ENCODE peak calls at places on chromosomes 11 and 22, in eight cellular contexts. D, N, S, T, G, A, R and M are unnamed samples.

GRCh38 chr11:122491486-122491885 is 164.0 kb upstream of the UBASH3B start:
- DNase-seq in G (no peak), A (no peak), R (no peak), T (peak), N (peak), D (peak), S (peak), M (peak)

GRCh38 chr11:125496465-125496817 is 376 bp upstream of the FEZ1 start:
- DNase-seq in N (no peak), G (no peak), R (peak), S (no peak), T (no peak), A (no peak), D (no peak), M (no peak)

GRCh38 chr11:61760946-61761345 is 8.5 kb downstream of the MYRF start:
- DNase-seq in R (no peak), S (no peak), A (no peak), D (no peak), G (no peak), N (no peak), T (no peak), M (no peak)

GRCh38 chr22:42905702-42906183 is 48.7 kb upstream of the ARFGAP3 start:
- DNase-seq in T (no peak), A (peak), D (no peak), N (no peak), S (no peak), G (no peak), R (no peak), M (no peak)

GRCh38 chr22:25729016-25729415 is 13.0 kb upstream of the MYO18B start:
- DNase-seq in A (no peak), N (no peak), T (no peak), D (no peak), R (no peak), G (no peak), S (no peak), M (no peak)

GRCh38 chr11:81892770-81893635 is 840.7 kb downstream of the FAM181B start:
- DNase-seq in D (no peak), N (no peak), G (no peak), A (no peak), T (no peak), S (no peak), R (no peak), M (no peak)

GRCh38 chr11:128424867-128425285 is 162.5 kb downstream of the ETS1 start:
- DNase-seq in G (no peak), D (no peak), N (peak), A (peak), R (no peak), S (peak), T (peak), M (peak)

GRCh38 chr11:70934999-70935768 is 317.2 kb downstream of the SHANK2 start:
- DNase-seq in T (no peak), R (no peak), D (no peak), S (no peak), A (peak), N (peak), G (no peak), M (no peak)

GRCh38 chr11:94885133-94885532 is 88.2 kb downstream of the CWC15 start:
- DNase-seq in S (peak), R (no peak), T (no peak), A (no peak), G (peak), D (no peak), N (peak), M (no peak)

GRCh38 chr11:117997436-117998200 is 11.4 kb downstream of the IL10RA start:
- DNase-seq in N (peak), G (no peak), D (no peak), S (no peak), T (no peak), R (no peak), A (no peak), M (no peak)

GRCh38 chr11:22049276-22049675 is 143.6 kb upstream of the ANO5 start:
- DNase-seq in A (no peak), N (no peak), R (no peak), D (no peak), G (no peak), T (no peak), S (no peak), M (no peak)

GRCh38 chr11:107928767-107929507 is 689 bp downstream of the RAB39A start:
- DNase-seq in A (no peak), D (no peak), S (no peak), G (peak), T (no peak), N (no peak), R (peak), M (no peak)

GRCh38 chr11:21646351-21646750 is 546.5 kb upstream of the ANO5 start:
- DNase-seq in S (no peak), G (no peak), R (no peak), N (no peak), T (no peak), A (no peak), D (no peak), M (no peak)

GRCh38 chr11:103525069-103525468 is 415.8 kb downstream of the DYNC2H1 start:
- DNase-seq in N (peak), T (peak), G (no peak), A (no peak), R (no peak), S (peak), D (no peak), M (peak)

GRCh38 chr11:129319201-129319600 is 56.4 kb upstream of the BARX2 start:
- DNase-seq in R (no peak), A (no peak), N (no peak), S (no peak), D (no peak), T (no peak), G (no peak), M (no peak)

GRCh38 chr11:89235976-89236375 is 58.3 kb downstream of the TYR start:
- DNase-seq in R (no peak), G (no peak), T (no peak), S (no peak), A (no peak), D (no peak), N (no peak), M (peak)

GRCh38 chr11:58622344-58622743 is at the start of gene CNTF:
- DNase-seq in G (no peak), A (no peak), N (peak), T (no peak), S (peak), R (no peak), D (no peak), M (peak)

GRCh38 chr11:13984616-13985474 is 22.3 kb downstream of the SPON1 start:
- DNase-seq in G (no peak), A (no peak), D (peak), R (no peak), T (peak), S (peak), N (peak), M (no peak)

GRCh38 chr11:111735262-111736116 is 30.7 kb downstream of the PPP2R1B start:
- DNase-seq in S (peak), A (peak), D (peak), R (no peak), N (peak), G (no peak), T (peak), M (peak)

GRCh38 chr11:111370902-111371578 is 8.0 kb downstream of the POU2AF1 start:
- DNase-seq in R (no peak), S (no peak), N (no peak), A (no peak), T (no peak), D (no peak), G (no peak), M (no peak)

GRCh38 chr22:30964858-30965257 is 3.7 kb downstream of the MORC2 start:
- DNase-seq in T (no peak), D (no peak), R (no peak), N (no peak), G (no peak), S (no peak), A (no peak), M (no peak)
- H3K4me3 ChIP-seq in T (no peak), D (no peak), R (no peak), N (no peak), G (no peak), S (no peak), A (no peak), M (no peak)

GRCh38 chr11:27699242-27699925 is 871 bp downstream of the BDNF start:
- DNase-seq in D (no peak), S (no peak), N (peak), G (peak), R (peak), T (peak), A (no peak), M (peak)
- H3K4me3 ChIP-seq in D (peak), S (peak), N (peak), G (peak), R (peak), T (peak), A (peak), M (peak)

DNA sequence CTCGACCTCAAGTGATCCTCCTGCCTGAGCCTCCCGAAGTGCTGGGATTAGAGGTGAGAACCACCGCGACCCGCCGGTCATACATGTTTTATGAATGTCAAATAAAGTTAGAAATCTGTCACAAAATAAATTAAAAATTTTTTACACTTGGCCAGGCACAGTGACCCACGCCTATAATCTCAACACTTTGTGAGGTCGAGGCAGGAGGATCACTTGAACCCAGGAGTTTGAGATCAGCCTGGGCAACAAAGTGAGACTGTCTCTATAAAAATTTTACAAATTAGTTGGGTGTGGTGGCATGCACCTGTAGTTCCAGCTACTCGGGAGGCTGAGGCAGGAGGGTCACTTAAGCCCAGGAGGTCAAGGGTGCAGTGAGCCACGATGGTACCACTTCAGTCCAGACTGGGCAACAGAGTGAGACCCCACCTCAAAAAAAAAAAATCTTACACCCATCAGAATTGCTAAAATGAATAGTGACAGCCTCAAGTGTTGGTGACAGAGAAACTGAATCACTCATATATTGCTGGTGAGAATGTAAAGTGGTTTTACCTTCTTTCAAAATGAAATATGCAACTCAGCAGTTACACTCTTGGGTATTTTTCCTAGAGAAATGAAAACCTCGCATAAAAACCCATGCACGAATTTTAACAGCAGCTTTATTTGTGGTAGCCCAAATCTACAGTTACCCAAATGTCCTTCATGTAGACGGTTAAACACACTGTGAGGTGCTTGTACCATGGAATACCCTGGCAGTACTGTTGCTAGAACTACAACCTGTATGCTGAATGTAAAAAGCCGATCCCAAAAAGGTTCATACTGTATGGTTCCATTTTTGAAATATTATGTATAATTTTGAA is 55.4 kb downstream of the MED15 start:
- DNase-seq in G (no peak), S (no peak), N (no peak), R (no peak), A (peak), D (no peak), T (no peak), M (no peak)
- H3K4me3 ChIP-seq in G (no peak), S (no peak), N (no peak), R (no peak), A (no peak), D (no peak), T (no peak), M (no peak)

DNA sequence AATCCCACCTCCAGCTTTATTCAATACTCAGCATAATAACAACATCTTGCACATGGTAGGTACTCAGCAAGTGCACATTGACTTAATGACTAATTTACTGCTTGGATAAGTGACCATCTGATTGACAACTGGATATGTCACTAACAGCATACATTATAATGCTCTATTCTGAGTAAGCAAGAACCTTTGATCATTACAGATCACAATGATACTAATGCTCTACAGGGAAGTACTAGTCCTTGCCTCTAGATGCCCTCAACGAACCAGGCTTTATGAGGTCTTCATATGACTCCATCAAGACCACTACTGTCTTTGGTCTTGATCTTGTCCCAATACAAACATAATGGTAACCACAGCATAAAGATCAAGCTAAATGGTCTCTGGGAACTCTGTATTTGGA is 167.6 kb upstream of the MTMR2 start:
- DNase-seq in D (no peak), R (no peak), T (no peak), S (no peak), A (no peak), G (no peak), N (no peak), M (no peak)
- H3K4me3 ChIP-seq in D (no peak), R (no peak), T (no peak), S (no peak), A (no peak), G (no peak), N (no peak), M (no peak)